ENCODE peak calls at places on chromosomes 12 and 14, in five cellular contexts. H is neuronal stem cell, Z is H1, E is IMR-90, R is trophoblast cell. V is an unnamed sample.

GRCh38 chr14:25048170-25049126 is 1.5 kb downstream of the STXBP6 start:
- DNase-seq in H (no peak), E (peak; percentile 86), R (no peak), Z (no peak), V (no peak)

GRCh38 chr12:24069532-24070395 is 120.3 kb upstream of the SOX5 start:
- DNase-seq in E (peak; percentile 34), Z (no peak), R (no peak), H (peak; percentile 30), V (no peak)

GRCh38 chr12:81450920-81451739 is 308.0 kb downstream of the PPFIA2 start:
- DNase-seq in R (peak; percentile 14), H (peak; percentile 61), E (peak; percentile 54), Z (peak; percentile 49), V (peak; percentile 72)

GRCh38 chr14:65100905-65101541 is 1.3 kb downstream of the MAX start:
- DNase-seq in H (no peak), R (no peak), E (no peak), Z (no peak), V (peak; percentile 15)

GRCh38 chr12:70048521-70049245 is 194.6 kb upstream of the CNOT2 start:
- DNase-seq in R (no peak), H (no peak), Z (no peak), E (no peak), V (no peak)

GRCh38 chr14:34363733-34364134 is 98.3 kb downstream of the SPTSSA start:
- DNase-seq in Z (no peak), E (no peak), R (no peak), H (no peak), V (peak; percentile 15)

GRCh38 chr12:47312794-47313426 is 233.2 kb upstream of the AMIGO2 start:
- DNase-seq in Z (no peak), E (no peak), H (no peak), R (no peak), V (no peak)

GRCh38 chr12:116639765-116640164 is 80.6 kb downstream of the MAP1LC3B2 start:
- DNase-seq in R (no peak), H (no peak), Z (no peak), E (no peak), V (no peak)

GRCh38 chr12:62537544-62537943 is 70.9 kb downstream of the MON2 start:
- DNase-seq in R (no peak), Z (no peak), E (peak; percentile 78), H (no peak), V (peak; percentile 29)
- H4K91ac ChIP-seq in R (no peak overlapping the region), Z (no peak overlapping the region), E (no peak overlapping the region), H (no peak overlapping the region), V (no peak overlapping the region)

GRCh38 chr12:50402270-50403000 is 1.8 kb downstream of the LARP4 start:
- DNase-seq in E (no peak), R (no peak), Z (no peak), H (no peak), V (peak; percentile 18)
- H3K36me3 ChIP-seq in E (no peaks in the 10 kb centered on the region), R (peaks cover 5% of the 10 kb centered on the region), Z (no peaks in the 10 kb centered on the region), H (no peaks in the 10 kb centered on the region), V (no peaks in the 10 kb centered on the region)

DNA sequence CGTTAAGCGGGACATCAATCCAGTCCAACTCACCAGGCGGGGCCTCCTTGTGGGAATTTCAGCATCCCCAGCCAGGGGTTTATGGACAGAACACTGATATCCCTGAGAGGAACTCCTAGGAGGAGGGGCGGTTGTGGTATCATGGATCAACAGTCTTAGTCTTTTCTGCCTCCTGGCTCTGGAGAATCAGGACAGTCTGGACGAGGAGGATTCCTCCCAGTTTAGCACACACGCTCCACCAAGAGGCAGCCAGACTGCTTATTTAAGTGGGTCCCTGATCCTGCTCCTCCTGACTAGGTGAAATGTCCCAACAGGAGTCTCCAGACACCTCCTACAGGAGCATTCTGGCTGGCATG is 10.4 kb upstream of the ZNF705A start:
- DNase-seq in E (no peak), Z (no peak), H (no peak), R (no peak), V (no peak)
- H4K8ac ChIP-seq in E (peak overlapping the region; percentile 51), Z (peak overlapping the region; percentile 54), H (no peak overlapping the region), R (no peak overlapping the region), V (no peak overlapping the region)

GRCh38 chr14:96585672-96586013 is 83.5 kb downstream of the PAPOLA start:
- DNase-seq in E (no peak), H (no peak), R (no peak), Z (no peak), V (no peak)

GRCh38 chr14:96584199-96584906 is 82.2 kb downstream of the PAPOLA start:
- DNase-seq in R (peak; percentile 53), E (no peak), H (peak; percentile 61), Z (peak; percentile 85), V (peak; percentile 12)

GRCh38 chr14:96584907-96585671 is 82.9 kb downstream of the PAPOLA start:
- DNase-seq in E (no peak), H (no peak), R (no peak), Z (no peak), V (no peak)

GRCh38 chr14:96586921-96587822 is 85.0 kb downstream of the PAPOLA start:
- DNase-seq in E (no peak), Z (no peak), H (no peak), R (no peak), V (no peak)

DNA sequence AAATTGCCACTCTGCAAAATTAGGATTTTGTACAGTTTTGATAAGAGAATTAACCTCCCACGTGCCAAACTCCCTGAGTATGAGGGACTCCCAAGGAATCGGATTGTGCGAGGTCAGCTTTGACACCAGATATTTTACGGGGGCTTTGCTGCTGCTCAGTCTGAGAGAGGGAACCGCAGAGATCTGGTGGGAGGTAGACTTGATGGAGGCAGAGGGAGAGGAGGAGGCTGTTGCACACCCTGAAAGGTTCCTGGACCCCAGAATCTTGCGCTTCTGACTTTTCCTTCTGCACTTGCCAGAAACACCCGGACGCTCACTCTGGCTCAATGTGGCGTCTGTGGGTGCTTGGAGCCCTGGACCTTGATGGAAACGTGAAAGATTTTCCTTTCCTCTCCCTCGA is 83.9 kb downstream of the PAPOLA start:
- DNase-seq in Z (no peak), R (no peak), H (no peak), E (no peak), V (no peak)
- H4K91ac ChIP-seq in Z (no peak overlapping the region), R (no peak overlapping the region), H (no peak overlapping the region), E (no peak overlapping the region), V (no peak overlapping the region)

GRCh38 chr12:124411291-124411878 is 116.5 kb downstream of the RFLNA start:
- DNase-seq in Z (no peak), E (peak; percentile 96), H (no peak), R (no peak), V (peak; percentile 93)

GRCh38 chr12:124410354-124411175 is 115.7 kb downstream of the RFLNA start:
- DNase-seq in H (no peak), Z (no peak), E (peak; percentile 41), R (no peak), V (no peak)

GRCh38 chr12:124413401-124413800 is 118.5 kb downstream of the RFLNA start:
- DNase-seq in R (no peak), Z (no peak), H (no peak), E (no peak), V (no peak)

GRCh38 chr12:124412646-124413015 is 117.7 kb downstream of the RFLNA start:
- DNase-seq in Z (no peak), E (no peak), R (no peak), H (no peak), V (no peak)

DNA sequence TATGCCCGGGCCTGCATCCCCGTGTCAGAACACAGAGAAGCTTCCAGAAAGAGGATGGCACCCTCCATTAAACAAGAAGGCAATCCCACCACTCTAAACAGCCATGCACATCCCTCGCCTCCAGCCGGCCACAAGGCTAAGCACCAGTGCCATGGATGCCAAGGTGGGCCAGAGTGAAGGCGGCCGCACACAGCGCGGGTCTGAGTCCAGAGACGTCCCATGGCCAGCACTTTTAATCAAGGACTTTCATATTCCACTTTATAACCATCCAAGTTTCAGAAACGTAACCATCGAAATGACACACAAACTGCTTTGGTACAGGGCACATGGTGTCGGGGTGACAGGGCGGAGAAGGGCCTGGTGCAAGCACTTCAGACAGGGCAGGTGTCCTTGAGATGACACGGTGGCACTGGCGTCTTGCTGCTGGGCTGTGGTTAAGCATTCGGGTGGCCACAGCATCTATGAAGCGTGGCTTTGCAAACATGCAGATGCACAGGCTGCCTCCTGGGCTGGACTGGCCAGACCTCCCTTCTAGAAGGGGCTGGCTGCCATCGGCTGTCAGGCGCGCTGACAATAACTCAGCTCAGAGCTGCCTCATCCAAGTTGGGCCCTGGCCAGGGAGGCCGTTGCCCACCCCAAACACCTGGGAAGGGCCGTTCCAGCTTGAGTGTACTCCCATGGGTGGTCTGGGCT is 117.2 kb downstream of the RFLNA start:
- DNase-seq in E (no peak), R (no peak), Z (no peak), H (no peak), V (no peak)
- H3K36me3 ChIP-seq in E (peaks cover 25% of the 10 kb centered on the region), R (peaks cover 49% of the 10 kb centered on the region), Z (peaks cover 5% of the 10 kb centered on the region), H (peaks cover 10% of the 10 kb centered on the region), V (peaks cover 93% of the 10 kb centered on the region)

GRCh38 chr12:97756741-97757140 is 294.1 kb downstream of the RMST start:
- DNase-seq in H (no peak), E (no peak), R (no peak), Z (no peak), V (no peak)
- H4K8ac ChIP-seq in H (no peak overlapping the region), E (no peak overlapping the region), R (no peak overlapping the region), Z (no peak overlapping the region), V (no peak overlapping the region)